ENCODE peak calls at places on chromosomes 1 and 21, in ten cellular contexts. T is AG08395; K is K562; O is NCI-H2029; S is effector CD8-positive, alpha-beta T cell; H is NCI-H460; D is stimulated activated CD4-positive, alpha-beta T cell treated with anti-CD3 and anti-CD28 coated beads, Interleukin-4, amount 100 ng/mL, for 4 hours; B is EL; L is activated T-cell treated with anti-CD3 and anti-CD28 coated beads, Interleukin-2, amount 50 U/mL, for 72 hours; Q is AG09319. F is an unnamed sample.

GRCh38 chr1:3352952-3353331 is 101.5 kb upstream of the ARHGEF16 start:
- DNase-seq in T (no peak), K (no peak), O (no peak), S (no peak), H (no peak), D (no peak), B (no peak), L (no peak), Q (no peak), F (no peak)

GRCh38 chr1:116951175-116951935 is 41.6 kb downstream of the PTGFRN start:
- DNase-seq in T (peak; percentile 69), K (no peak), O (no peak), S (no peak), H (no peak), D (no peak), B (peak; percentile 34), L (no peak), Q (peak; percentile 25), F (peak; percentile 55)

GRCh38 chr21:43938751-43939442 is 73.2 kb upstream of the TRAPPC10 start:
- DNase-seq in T (peak; percentile 85), K (peak; percentile 98), O (peak; percentile 20), S (peak; percentile 83), H (peak; percentile 62), D (peak; percentile 85), B (peak; percentile 61), L (peak; percentile 91), Q (no peak), F (peak; percentile 25)

GRCh38 chr21:33025471-33026298 is at the start of gene OLIG2:
- DNase-seq in T (no peak), K (peak; percentile 38), O (no peak), S (no peak), H (no peak), D (no peak), B (peak; percentile 36), L (peak; percentile 19), Q (no peak), F (no peak)

GRCh38 chr21:43850728-43851295 is 14.2 kb upstream of the AGPAT3 start:
- DNase-seq in T (no peak), K (no peak), O (no peak), S (no peak), H (no peak), D (no peak), B (no peak), L (no peak), Q (no peak), F (no peak)

GRCh38 chr1:174191255-174191906 is 32.1 kb downstream of the RABGAP1L start:
- DNase-seq in T (peak; percentile 74), K (no peak), O (no peak), S (no peak), H (no peak), D (no peak), B (peak; percentile 90), L (no peak), Q (peak; percentile 71), F (no peak)

GRCh38 chr1:229952670-229953520 is 114.1 kb upstream of the GALNT2 start:
- DNase-seq in T (no peak), K (no peak), O (no peak), S (no peak), H (no peak), D (no peak), B (peak; percentile 45), L (no peak), Q (no peak), F (peak; percentile 9)

GRCh38 chr1:76639181-76639580 is 228.1 kb upstream of the ST6GALNAC5 start:
- DNase-seq in T (no peak), K (no peak), O (no peak), S (no peak), H (no peak), D (no peak), B (no peak), L (no peak), Q (no peak), F (no peak)

GRCh38 chr1:1435094-1435903 is at the start of gene VWA1:
- DNase-seq in T (peak; percentile 94), K (peak; percentile 98), O (no peak), S (peak; percentile 47), H (peak; percentile 47), D (peak; percentile 71), B (peak; percentile 62), L (peak; percentile 77), Q (peak; percentile 15), F (no peak)

GRCh38 chr1:157234705-157235273 is 96.6 kb upstream of the ETV3 start:
- DNase-seq in T (no peak), K (no peak), O (no peak), S (no peak), H (no peak), D (no peak), B (no peak), L (no peak), Q (no peak), F (no peak)

GRCh38 chr1:86421601-86422280 is 2.2 kb upstream of the CLCA2 start:
- DNase-seq in T (peak; percentile 23), K (no peak), O (no peak), S (no peak), H (no peak), D (no peak), B (no peak), L (no peak), Q (no peak), F (peak; percentile 31)

GRCh38 chr1:97441966-97442365 is 478.9 kb downstream of the DPYD start:
- DNase-seq in T (no peak), K (no peak), O (no peak), S (no peak), H (no peak), D (no peak), B (no peak), L (no peak), Q (no peak), F (no peak)

GRCh38 chr1:7339953-7340352 is 431.1 kb upstream of the VAMP3 start:
- DNase-seq in T (no peak), K (no peak), O (peak; percentile 41), S (no peak), H (no peak), D (no peak), B (no peak), L (no peak), Q (no peak), F (no peak)

F was measured in stromal cell of bone marrow.